ENCODE peak calls at places on chromosome 9, in nine cellular contexts. R is breast epithelium; A is effector memory CD4-positive, alpha-beta T cell; M is CD8-positive, alpha-beta T cell; L is mesendoderm; S is heart right ventricle; W is PC-9; E is body of pancreas; O is CD4-positive, CD25-positive, alpha-beta regulatory T cell. N is an unnamed sample. For H3K4me1, the result is how much of the 10 kb centered on the place peaks cover.

GRCh38 chr9:34454571-34455065 is 3.8 kb downstream of the FAM219A start:
- DNase-seq in R (no peak), A (no peak), M (no peak), L (peak), S (peak), W (peak), E (no peak), O (no peak), N (no peak)

GRCh38 chr9:18382243-18382642 is 91.7 kb upstream of the ADAMTSL1 start:
- DNase-seq in R (no peak), A (no peak), M (no peak), L (no peak), S (no peak), W (no peak), E (no peak), O (no peak), N (no peak)

GRCh38 chr9:81890104-81890503 is 38.1 kb upstream of the SPATA31D4 start:
- DNase-seq in R (no peak), A (no peak), M (no peak), L (no peak), S (no peak), W (peak), E (no peak), O (no peak), N (no peak)

GRCh38 chr9:91207481-91207888 is 154.2 kb downstream of the AUH start:
- DNase-seq in R (no peak), A (no peak), M (no peak), L (no peak), S (no peak), W (no peak), E (no peak), O (no peak), N (no peak)

GRCh38 chr9:129208191-129209091 is 30.4 kb upstream of the IER5L start:
- DNase-seq in R (no peak), A (no peak), M (peak), L (peak), S (no peak), W (no peak), E (no peak), O (peak), N (no peak)

GRCh38 chr9:27549196-27549737 is 19.7 kb upstream of the MOB3B start:
- DNase-seq in R (no peak), A (no peak), M (no peak), L (no peak), S (no peak), W (no peak), E (no peak), O (no peak), N (no peak)

GRCh38 chr9:70438341-70438924 is 24.0 kb upstream of the KLF9 start:
- DNase-seq in R (no peak), A (no peak), M (no peak), L (peak), S (peak), W (no peak), E (peak), O (no peak), N (peak)

GRCh38 chr9:134558124-134558805 is 83.3 kb upstream of the COL5A1 start:
- DNase-seq in R (no peak), A (no peak), M (no peak), L (no peak), S (no peak), W (no peak), E (no peak), O (no peak), N (peak)

GRCh38 chr9:89463986-89464901 is 33.7 kb downstream of the SEMA4D start:
- DNase-seq in R (peak), A (peak), M (peak), L (no peak), S (no peak), W (no peak), E (no peak), O (peak), N (no peak)

GRCh38 chr9:135567311-135567710 is 5.8 kb downstream of the PAEP start:
- DNase-seq in R (no peak), A (no peak), M (no peak), L (no peak), S (no peak), W (no peak), E (no peak), O (no peak), N (no peak)

GRCh38 chr9:86281577-86282076 is 711 bp downstream of the ISCA1 start:
- DNase-seq in R (no peak), A (no peak), M (no peak), L (peak), S (no peak), W (peak), E (no peak), O (no peak), N (peak)

GRCh38 chr9:137045294-137046093 is 483 bp downstream of the NPDC1 start:
- DNase-seq in R (no peak), A (no peak), M (no peak), L (no peak), S (peak), W (no peak), E (no peak), O (no peak), N (peak)

GRCh38 chr9:106713206-106713605 is 149.8 kb upstream of the ZNF462 start:
- DNase-seq in R (no peak), A (no peak), M (no peak), L (no peak), S (no peak), W (no peak), E (no peak), O (no peak), N (no peak)

GRCh38 chr9:100472725-100473261 is at the start of gene TMEFF1:
- DNase-seq in R (no peak), A (peak), M (peak), L (peak), S (peak), W (no peak), E (peak), O (no peak), N (peak)

GRCh38 chr9:69261636-69262035 is 63.4 kb upstream of the ENTREP1 start:
- DNase-seq in R (no peak), A (no peak), M (no peak), L (peak), S (no peak), W (no peak), E (no peak), O (no peak), N (no peak)

GRCh38 chr9:135797507-135798302 is 95.7 kb downstream of the KCNT1 start:
- DNase-seq in R (no peak), A (no peak), M (no peak), L (peak), S (peak), W (no peak), E (peak), O (no peak), N (peak)

GRCh38 chr9:91954841-91955471 is 4.9 kb upstream of the ROR2 start:
- DNase-seq in R (no peak), A (no peak), M (no peak), L (peak), S (no peak), W (no peak), E (peak), O (no peak), N (no peak)

GRCh38 chr9:4678679-4679267 is 596 bp upstream of the CDC37L1 start:
- DNase-seq in R (no peak), A (no peak), M (no peak), L (peak), S (no peak), W (no peak), E (no peak), O (no peak), N (no peak)

GRCh38 chr9:101487443-101487855 is 46.2 kb upstream of the RNF20 start:
- DNase-seq in R (no peak), A (no peak), M (no peak), L (no peak), S (no peak), W (no peak), E (no peak), O (no peak), N (peak)

GRCh38 chr9:91428431-91428830 is 4.8 kb upstream of the NFIL3 start:
- DNase-seq in R (no peak), A (no peak), M (no peak), L (no peak), S (no peak), W (no peak), E (no peak), O (no peak), N (no peak)

GRCh38 chr9:93657331-93658111 is 81.1 kb downstream of the PHF2 start:
- DNase-seq in R (no peak), A (no peak), M (no peak), L (no peak), S (peak), W (no peak), E (peak), O (no peak), N (peak)

GRCh38 chr9:36903541-36904435 is 130.3 kb downstream of the PAX5 start:
- DNase-seq in R (no peak), A (no peak), M (no peak), L (no peak), S (no peak), W (peak), E (peak), O (no peak), N (no peak)

GRCh38 chr9:33461474-33461873 is 12.2 kb downstream of the NOL6 start:
- DNase-seq in R (no peak), A (no peak), M (no peak), L (no peak), S (no peak), W (no peak), E (no peak), O (no peak), N (no peak)

GRCh38 chr9:130305381-130305780 is 39.8 kb downstream of the HMCN2 start:
- DNase-seq in R (no peak), A (no peak), M (no peak), L (no peak), S (no peak), W (no peak), E (no peak), O (no peak), N (no peak)

GRCh38 chr9:70435948-70436347 is 21.5 kb upstream of the KLF9 start:
- DNase-seq in R (no peak), A (no peak), M (no peak), L (no peak), S (no peak), W (no peak), E (no peak), O (no peak), N (no peak)

GRCh38 chr9:94912700-94913249 is 186.3 kb downstream of the AOPEP start:
- DNase-seq in R (peak), A (no peak), M (no peak), L (peak), S (no peak), W (peak), E (no peak), O (no peak), N (no peak)

GRCh38 chr9:116260531-116260930 is 106.9 kb downstream of the PAPPA start:
- DNase-seq in R (no peak), A (no peak), M (no peak), L (no peak), S (no peak), W (no peak), E (no peak), O (no peak), N (no peak)

GRCh38 chr9:83219154-83219923 is 156.4 kb upstream of the RASEF start:
- DNase-seq in R (peak), A (no peak), M (no peak), L (peak), S (peak), W (no peak), E (peak), O (no peak), N (peak)

GRCh38 chr9:89497181-89497963 is 541 bp downstream of the SEMA4D start:
- DNase-seq in R (no peak), A (no peak), M (no peak), L (peak), S (no peak), W (no peak), E (no peak), O (peak), N (peak)

GRCh38 chr9:98609646-98610045 is 99.1 kb downstream of the GABBR2 start:
- DNase-seq in R (no peak), A (no peak), M (no peak), L (no peak), S (no peak), W (no peak), E (no peak), O (no peak), N (no peak)

GRCh38 chr9:98087420-98088354 is 31.2 kb downstream of the NANS start:
- DNase-seq in R (no peak), A (peak), M (no peak), L (peak), S (peak), W (no peak), E (no peak), O (peak), N (peak)

DNA sequence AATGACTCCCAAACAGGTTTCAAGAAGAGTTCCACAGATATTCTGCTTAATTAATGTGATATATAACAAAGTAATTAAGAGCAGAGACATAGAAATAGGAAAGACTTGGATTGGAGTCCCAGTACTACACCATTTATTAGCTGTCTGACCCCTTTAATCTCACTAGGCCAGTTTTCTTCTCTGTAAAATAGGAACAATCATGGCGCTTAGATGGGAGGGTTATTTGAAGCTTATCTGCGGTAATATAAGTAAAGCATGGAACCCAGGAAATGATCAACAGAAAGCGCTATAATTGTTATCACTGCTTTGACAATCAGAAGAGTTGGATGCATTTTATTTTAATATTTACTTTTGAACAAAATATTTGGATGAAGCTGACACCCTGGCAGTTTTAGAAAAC is 71.3 kb upstream of the IFNE start:
- DNase-seq in R (no peak), A (no peak), M (no peak), L (no peak), S (no peak), W (no peak), E (no peak), O (no peak), N (no peak)
- H3K4me1 ChIP-seq in R (under half), A (under half), M (under half), L (under half), S (under half), W (under half), E (under half), O (under half), N (under half)

GRCh38 chr9:105257767-105258166 is 13.3 kb downstream of the SLC44A1 start:
- DNase-seq in R (no peak), A (no peak), M (no peak), L (no peak), S (no peak), W (no peak), E (no peak), O (no peak), N (no peak)
- H3K4me1 ChIP-seq in R (under half), A (under half), M (under half), L (under half), S (under half), W (under half), E (under half), O (under half), N (half or more)

GRCh38 chr9:96418074-96418919 is at the start of gene ZNF367:
- DNase-seq in R (peak), A (peak), M (peak), L (peak), S (peak), W (peak), E (peak), O (peak), N (peak)
- H3K4me1 ChIP-seq in R (under half), A (under half), M (under half), L (under half), S (under half), W (under half), E (under half), O (under half), N (under half)

DNA sequence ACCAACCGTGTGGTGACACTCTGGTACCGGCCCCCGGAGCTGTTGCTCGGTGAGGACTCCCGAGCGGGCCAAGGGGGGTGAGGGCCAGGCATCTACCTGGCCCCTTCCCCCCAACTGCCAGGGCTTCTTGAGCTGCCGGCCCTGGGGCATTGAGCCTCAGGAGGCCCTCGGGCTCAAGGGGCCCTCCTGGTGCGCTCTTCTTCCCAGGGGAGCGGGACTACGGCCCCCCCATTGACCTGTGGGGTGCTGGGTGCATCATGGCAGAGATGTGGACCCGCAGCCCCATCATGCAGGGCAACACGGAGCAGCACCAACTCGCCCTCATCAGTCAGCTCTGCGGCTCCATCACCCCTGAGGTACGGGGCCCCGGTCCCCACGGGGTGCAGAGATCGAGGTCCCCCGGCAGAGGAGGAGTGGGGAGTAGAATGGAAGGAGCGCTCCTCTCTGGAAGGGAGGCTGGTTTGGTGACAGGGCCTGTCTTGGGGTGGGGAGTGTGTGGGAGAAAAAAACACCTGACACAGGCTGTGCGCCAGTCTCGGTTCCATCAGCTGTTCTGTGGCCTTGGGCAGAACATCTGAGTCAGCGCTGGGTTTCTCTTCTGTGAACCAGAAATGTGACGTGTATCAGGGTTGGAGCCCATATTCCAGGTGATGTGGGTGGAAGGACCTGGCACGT is 2.6 kb downstream of the CDK9 start:
- DNase-seq in R (no peak), A (no peak), M (no peak), L (no peak), S (no peak), W (no peak), E (peak), O (no peak), N (no peak)
- H3K4me1 ChIP-seq in R (under half), A (under half), M (under half), L (under half), S (half or more), W (under half), E (half or more), O (under half), N (under half)

GRCh38 chr9:131673068-131673467 is 66.8 kb downstream of the RAPGEF1 start:
- DNase-seq in R (no peak), A (no peak), M (no peak), L (no peak), S (no peak), W (no peak), E (no peak), O (no peak), N (no peak)
- H3K4me1 ChIP-seq in R (under half), A (half or more), M (half or more), L (under half), S (half or more), W (under half), E (under half), O (half or more), N (under half)

DNA sequence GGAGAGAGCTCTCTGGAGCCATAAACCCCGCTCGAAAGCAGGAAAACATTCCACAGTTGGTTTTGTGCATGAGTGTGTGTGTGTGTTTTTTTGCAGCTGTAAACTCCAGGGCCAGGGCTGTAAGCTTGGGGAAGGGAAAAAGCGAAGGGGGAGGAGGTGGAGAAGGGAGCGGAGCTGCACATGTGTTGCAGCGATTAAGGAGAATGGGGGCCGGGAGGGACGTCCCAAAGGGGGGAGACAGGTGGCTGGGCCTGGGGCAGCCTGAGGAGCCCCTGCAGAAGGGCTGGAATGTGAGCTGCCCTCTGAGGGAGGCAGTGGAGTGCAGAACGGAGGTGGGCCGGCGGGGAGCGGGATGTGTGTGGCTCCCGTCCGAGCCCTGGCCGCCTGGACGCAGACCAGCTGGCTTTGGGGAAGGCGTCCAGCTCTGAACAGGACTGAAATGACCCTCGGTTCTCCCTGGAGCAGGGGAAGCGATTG is 2.7 kb upstream of the MYMK start:
- DNase-seq in R (no peak), A (no peak), M (no peak), L (no peak), S (peak), W (no peak), E (no peak), O (no peak), N (no peak)
- H3K4me1 ChIP-seq in R (under half), A (under half), M (under half), L (under half), S (half or more), W (under half), E (under half), O (under half), N (under half)

DNA sequence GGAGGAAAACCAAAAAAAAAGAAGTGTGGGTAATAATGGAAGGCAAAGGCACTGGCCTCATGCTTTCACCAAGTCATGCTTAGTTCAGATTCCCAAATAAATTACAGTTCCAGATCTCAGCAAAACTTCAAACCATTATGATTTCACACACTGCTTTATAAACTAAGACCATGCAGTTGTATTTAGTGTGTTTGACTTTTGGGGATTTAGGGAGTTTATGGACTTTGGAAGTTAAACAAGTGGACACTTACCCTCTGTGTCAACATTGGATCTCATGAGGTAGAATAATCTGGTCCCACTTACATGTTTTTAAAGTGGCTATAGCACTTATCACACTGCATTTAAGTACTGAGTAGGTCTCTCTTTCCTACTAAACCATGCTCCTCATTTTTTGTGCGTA is 3.7 kb downstream of the DNAJC25 start:
- DNase-seq in R (no peak), A (no peak), M (no peak), L (no peak), S (no peak), W (no peak), E (no peak), O (no peak), N (no peak)
- H3K4me1 ChIP-seq in R (under half), A (under half), M (under half), L (under half), S (under half), W (under half), E (half or more), O (under half), N (under half)

DNA sequence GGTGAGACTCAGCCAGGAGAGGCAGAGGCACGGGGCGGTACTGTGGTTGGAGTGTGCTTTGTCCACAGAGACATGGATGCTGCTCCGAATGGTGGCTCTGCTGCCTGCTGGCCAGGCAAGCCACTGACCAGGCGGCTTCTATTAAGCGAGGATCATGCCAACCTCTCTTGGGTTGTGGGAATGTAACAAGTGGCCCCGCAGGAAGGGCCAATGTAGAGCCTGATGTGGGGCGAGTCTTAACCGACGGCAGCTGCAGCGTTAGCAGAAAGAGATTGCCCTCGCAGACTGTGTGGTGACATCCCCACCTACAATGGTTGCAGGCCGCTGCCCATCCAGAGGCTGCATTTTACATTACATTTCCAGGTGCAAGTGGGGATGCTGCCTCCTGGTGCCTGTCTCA is 46.6 kb upstream of the SLC25A51 start:
- DNase-seq in R (no peak), A (no peak), M (no peak), L (no peak), S (no peak), W (no peak), E (no peak), O (no peak), N (no peak)
- H3K4me1 ChIP-seq in R (under half), A (under half), M (under half), L (under half), S (half or more), W (under half), E (under half), O (under half), N (under half)

N was measured in mucosa of descending colon.